ENCODE peak calls at places on chromosomes 11 and 22, in ten cellular contexts. C is skeletal muscle cell; N is A549; F is HuH-7; R is HCT116; L is Daoy; J is activated CD8-positive, alpha-beta T cell treated with anti-CD3 and anti-CD28 coated beads, Interleukin-2, amount 10 ng/mL, durations not matched to agents 7 days and 5 days; O is pons; P is endothelial cell; I is activated naive CD8-positive, alpha-beta T cell treated with anti-CD3 and anti-CD28 coated beads, Interleukin-2, amount 50 U/mL, for 24 hours. Q is an unnamed sample.

GRCh38 chr11:119641991-119642745 is 86.8 kb downstream of the NECTIN1 start:
- DNase-seq in C (no peak), N (peak), F (peak), R (peak), L (peak), J (peak), O (peak), P (no peak), I (peak), Q (no peak)

GRCh38 chr11:72586591-72587090 is 87.6 kb downstream of the PDE2A start:
- DNase-seq in C (no peak), N (no peak), F (no peak), R (no peak), L (no peak), J (no peak), O (no peak), P (no peak), I (no peak), Q (no peak)

GRCh38 chr11:26901162-26901561 is 92.8 kb upstream of the FIBIN start:
- DNase-seq in C (peak), N (no peak), F (no peak), R (no peak), L (no peak), J (no peak), O (no peak), P (no peak), I (no peak), Q (no peak)

GRCh38 chr11:130651266-130651855 is 202.9 kb downstream of the ADAMTS15 start:
- DNase-seq in C (no peak), N (no peak), F (no peak), R (no peak), L (no peak), J (no peak), O (no peak), P (no peak), I (no peak), Q (no peak)

GRCh38 chr22:50522806-50523438 is 2.5 kb downstream of the SCO2 start:
- DNase-seq in C (no peak), N (no peak), F (no peak), R (no peak), L (peak), J (no peak), O (no peak), P (no peak), I (no peak), Q (no peak)

GRCh38 chr11:67409261-67409666 is 5.4 kb downstream of the TBC1D10C start:
- DNase-seq in C (no peak), N (no peak), F (no peak), R (no peak), L (no peak), J (peak), O (no peak), P (no peak), I (peak), Q (no peak)

GRCh38 chr11:68825603-68826002 is 16.1 kb downstream of the CPT1A start:
- DNase-seq in C (no peak), N (peak), F (peak), R (peak), L (peak), J (peak), O (no peak), P (no peak), I (peak), Q (no peak)

GRCh38 chr11:29135504-29135903 is 881.3 kb downstream of the KCNA4 start:
- DNase-seq in C (no peak), N (no peak), F (no peak), R (no peak), L (peak), J (no peak), O (no peak), P (no peak), I (no peak), Q (no peak)

GRCh38 chr11:78210000-78210608 is 21.4 kb downstream of the USP35 start:
- DNase-seq in C (no peak), N (no peak), F (no peak), R (no peak), L (no peak), J (no peak), O (no peak), P (peak), I (no peak), Q (no peak)

GRCh38 chr22:37314315-37315046 is 32.2 kb downstream of the CYTH4 start:
- DNase-seq in C (no peak), N (no peak), F (no peak), R (no peak), L (peak), J (peak), O (no peak), P (no peak), I (peak), Q (no peak)

GRCh38 chr22:26564181-26564580 is 25.8 kb downstream of the TPST2 start:
- DNase-seq in C (no peak), N (no peak), F (no peak), R (no peak), L (no peak), J (no peak), O (no peak), P (peak), I (no peak), Q (no peak)